ENCODE peak calls at places on chromosomes 6 and 20, in four cellular contexts. V is spleen, Q is progenitor cell of endocrine pancreas, O is fibroblast of lung. U is an unnamed sample.

GRCh38 chr6:90978046-90978445 is 391.2 kb upstream of the MAP3K7 start:
- DNase-seq in V (no peak), Q (no peak), O (peak; percentile 1), U (no peak)

GRCh38 chr6:79494841-79495240 is 42.4 kb downstream of the LCA5 start:
- DNase-seq in V (peak; percentile 51), Q (no peak), O (no peak), U (peak; percentile 71)

GRCh38 chr6:21678990-21679389 is 85.4 kb downstream of the SOX4 start:
- DNase-seq in V (no peak), Q (no peak), O (peak; percentile 95), U (no peak)

GRCh38 chr6:125748534-125749111 is 809 bp upstream of the HEY2 start:
- DNase-seq in V (peak; percentile 75), Q (no peak), O (peak; percentile 20), U (no peak)

GRCh38 chr6:21587182-21587924 is 6.2 kb upstream of the SOX4 start:
- DNase-seq in V (peak; percentile 85), Q (peak; percentile 53), O (peak; percentile 71), U (peak; percentile 63)

GRCh38 chr20:8912731-8913130 is 156.2 kb upstream of the PLCB4 start:
- DNase-seq in V (no peak), Q (no peak), O (no peak), U (no peak)

GRCh38 chr6:30135757-30136156 is at the start of gene TRIM40:
- DNase-seq in V (no peak), Q (no peak), O (no peak), U (no peak)

GRCh38 chr6:122059918-122060317 is 339.5 kb upstream of the HSF2 start:
- DNase-seq in V (no peak), Q (no peak), O (peak; percentile 23), U (no peak)

GRCh38 chr6:152130441-152130840 is 323.0 kb downstream of the ESR1 start:
- DNase-seq in V (no peak), Q (no peak), O (no peak), U (no peak)

GRCh38 chr6:152124432-152125074 is 317.1 kb downstream of the ESR1 start:
- DNase-seq in V (no peak), Q (no peak), O (peak; percentile 58), U (no peak)

GRCh38 chr6:152127429-152128165 is 320.1 kb downstream of the ESR1 start:
- DNase-seq in V (no peak), Q (no peak), O (peak; percentile 10), U (no peak)

DNA sequence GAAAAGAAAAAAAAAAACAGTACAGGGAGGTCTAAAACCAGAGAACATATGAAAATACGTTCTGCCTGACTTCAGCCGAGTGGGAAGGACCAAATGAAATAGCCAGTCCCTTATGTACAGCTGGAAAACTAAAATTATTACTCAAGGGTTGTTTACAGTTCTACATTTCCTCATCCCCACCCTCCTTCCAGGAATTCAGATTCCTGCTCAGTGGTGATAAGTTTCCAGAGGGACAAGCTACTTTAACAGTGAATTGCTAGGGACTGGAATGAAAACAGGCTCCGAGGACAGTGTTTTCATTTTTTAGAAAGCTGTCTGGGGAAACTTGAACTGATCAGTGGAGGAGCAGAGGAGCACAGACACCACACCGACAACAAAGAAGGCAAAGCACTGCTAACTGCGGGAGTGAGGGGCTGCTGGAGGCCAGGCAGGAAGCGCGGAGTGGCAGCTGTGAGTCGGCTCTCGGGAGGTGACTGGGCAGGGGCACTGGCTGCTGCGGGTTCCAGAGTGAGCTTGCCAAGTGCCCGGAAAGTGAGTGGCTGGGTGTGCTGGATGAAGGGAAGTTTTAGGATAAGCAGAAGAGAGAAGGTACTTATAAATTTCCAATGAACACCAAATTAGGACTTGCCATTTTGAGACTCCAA is 322.2 kb downstream of the ESR1 start:
- DNase-seq in V (no peak), Q (no peak), O (no peak), U (no peak)
- TF ChIP-seq CTCF in V (no peak), Q (no peak), O (no peak), U (no peak)

DNA sequence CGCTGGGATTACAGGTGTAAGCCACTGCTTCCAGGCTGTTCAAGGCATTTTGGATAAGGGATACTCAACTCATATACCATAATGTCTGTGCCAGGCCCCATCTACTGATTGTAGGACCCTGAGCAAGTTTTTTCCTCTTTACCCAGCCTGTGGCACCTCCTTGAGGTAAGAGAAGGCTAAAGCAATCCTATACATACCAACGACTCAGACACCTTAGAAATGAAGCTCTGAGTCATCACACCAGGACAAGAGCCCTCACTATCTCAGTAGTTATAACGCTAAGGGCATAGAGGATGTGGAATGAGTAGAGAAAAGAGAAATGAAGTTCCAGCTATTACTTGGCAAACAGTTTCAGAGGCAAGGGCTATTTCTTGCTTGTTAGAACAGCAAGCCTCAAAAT is 16.9 kb downstream of the NDRG3 start:
- DNase-seq in V (no peak), Q (no peak), O (peak; percentile 48), U (no peak)
- TF ChIP-seq CTCF in V (no peak), Q (no peak), O (no peak), U (no peak)

GRCh38 chr6:16712931-16713484 is 48.3 kb downstream of the ATXN1 start:
- DNase-seq in V (no peak), Q (no peak), O (peak; percentile 94), U (no peak)
- TF ChIP-seq CTCF in V (no peak), Q (peak; percentile 22), O (peak; percentile 17), U (no peak)

DNA sequence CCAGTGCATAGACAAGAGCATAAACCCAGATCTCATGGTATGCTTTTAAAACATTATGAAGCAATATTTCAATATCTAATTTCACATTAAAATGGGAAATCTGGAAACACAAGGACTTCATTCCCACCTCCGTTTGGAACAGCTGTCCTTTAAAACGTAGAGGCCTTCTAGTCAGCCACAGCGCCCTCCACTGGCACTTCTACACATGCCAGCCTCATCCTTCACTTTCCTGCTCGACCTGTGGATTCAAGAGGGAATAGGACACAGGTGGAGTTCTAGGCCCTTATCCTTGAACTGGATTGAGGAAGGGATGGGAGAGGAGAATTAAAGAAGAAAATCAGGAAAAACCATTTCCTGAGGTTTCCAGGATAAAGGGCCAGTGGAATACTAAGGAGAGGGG is 85.6 kb downstream of the LYRM4 start:
- DNase-seq in V (no peak), Q (no peak), O (no peak), U (peak; percentile 77)
- TF ChIP-seq CTCF in V (no peak), Q (peak; percentile 46), O (peak; percentile 27), U (peak; percentile 58)

DNA sequence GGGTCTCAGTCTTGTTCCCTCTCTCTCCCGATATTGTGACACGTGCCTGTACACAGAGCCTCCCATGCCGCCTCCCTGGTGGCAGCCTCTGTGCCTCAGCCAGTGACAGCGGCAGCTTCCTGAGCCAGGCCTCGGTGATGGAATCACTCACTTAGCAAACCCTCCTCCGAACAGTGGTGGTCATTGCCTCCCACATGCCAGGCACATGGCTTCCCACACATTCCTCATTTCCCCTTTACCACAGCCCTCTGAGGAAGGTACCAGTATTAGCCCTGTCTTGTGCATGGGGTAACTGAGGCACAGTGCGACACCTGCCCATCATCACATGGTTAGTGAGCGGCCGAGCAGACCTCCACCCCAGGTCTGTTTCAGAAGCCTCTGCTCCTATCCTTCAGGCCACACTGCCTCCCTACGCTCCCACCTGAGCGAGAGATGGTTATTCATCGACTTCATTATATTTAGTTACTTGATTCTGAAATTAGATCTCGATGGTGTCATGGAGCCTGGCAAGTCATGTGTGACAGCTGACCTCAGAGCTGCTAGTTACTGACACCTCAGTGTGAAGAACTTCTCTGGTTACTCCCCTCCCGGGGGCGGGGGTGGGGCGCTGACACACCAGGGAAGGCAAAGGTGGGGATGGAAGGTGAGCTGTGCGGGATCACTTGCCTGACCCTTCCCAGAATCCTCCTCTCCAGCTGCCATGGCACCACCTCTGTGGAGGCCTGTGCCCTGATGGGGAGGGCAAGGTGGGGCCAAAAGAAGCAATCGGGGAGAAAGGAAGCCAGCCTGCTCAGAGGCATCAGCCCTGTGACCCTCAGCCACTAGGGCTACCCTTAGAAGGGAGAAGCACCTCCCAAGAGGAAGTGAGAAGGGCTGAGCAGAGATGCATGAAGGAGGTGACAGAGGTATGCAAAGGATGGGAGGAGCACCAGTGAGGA is 17.9 kb downstream of the MDGA1 start:
- DNase-seq in V (no peak), Q (no peak), O (no peak), U (no peak)
- TF ChIP-seq CTCF in V (no peak), Q (no peak), O (no peak), U (no peak)

GRCh38 chr6:7425808-7426190 is 36.2 kb downstream of the RIOK1 start:
- DNase-seq in V (peak; percentile 76), Q (no peak), O (no peak), U (no peak)

GRCh38 chr6:7426447-7427169 is 37.0 kb downstream of the RIOK1 start:
- DNase-seq in V (no peak), Q (no peak), O (no peak), U (no peak)

GRCh38 chr6:7424058-7424457 is 34.5 kb downstream of the RIOK1 start:
- DNase-seq in V (no peak), Q (no peak), O (no peak), U (no peak)

GRCh38 chr6:7421066-7421465 is 31.5 kb downstream of the RIOK1 start:
- DNase-seq in V (no peak), Q (no peak), O (no peak), U (no peak)

DNA sequence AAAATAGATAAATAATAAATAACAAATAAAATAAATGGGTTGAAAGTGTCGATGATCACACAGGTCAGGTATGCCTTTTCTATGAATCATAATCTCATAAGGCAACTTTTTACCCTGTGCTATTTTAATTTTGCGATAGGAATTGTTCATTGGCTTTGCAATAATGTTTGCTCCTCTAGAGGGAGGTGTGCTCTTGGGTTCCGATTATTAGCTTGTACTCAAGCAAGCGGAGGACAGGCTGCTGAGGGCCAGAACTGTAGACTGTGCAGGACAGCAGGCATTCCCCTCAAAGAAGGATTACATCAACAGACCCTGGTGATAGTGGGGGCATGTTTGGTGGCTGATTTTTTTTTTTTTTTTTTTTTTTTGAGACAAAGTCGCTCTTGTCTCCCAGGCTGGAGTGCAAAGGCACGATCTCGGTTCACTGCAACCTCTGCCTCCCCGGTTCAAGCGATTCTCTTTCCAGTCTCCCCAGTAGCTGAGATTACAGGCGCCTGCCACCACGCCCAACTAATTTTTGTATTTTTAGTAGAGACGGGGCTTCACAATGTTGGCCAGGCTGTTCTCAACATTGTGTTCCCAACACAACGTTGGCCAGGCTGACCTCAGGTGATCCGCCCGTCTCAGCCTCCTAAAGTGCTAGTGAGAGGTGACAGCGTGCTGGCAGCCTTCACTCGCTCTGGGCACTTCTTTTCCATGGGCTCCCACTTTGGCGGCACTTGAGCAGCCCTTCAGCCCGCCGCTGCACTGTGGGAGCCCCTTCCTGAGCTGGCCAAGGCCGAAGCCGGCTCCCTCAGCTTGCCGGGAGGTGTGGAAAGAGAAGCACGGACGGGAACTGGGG is 35.6 kb downstream of the RIOK1 start:
- DNase-seq in V (no peak), Q (no peak), O (peak; percentile 23), U (no peak)
- TF ChIP-seq CTCF in V (no peak), Q (peak; percentile 48), O (peak; percentile 28), U (no peak)

GRCh38 chr20:51800132-51800721 is 2.1 kb downstream of the SALL4 start:
- DNase-seq in V (peak; percentile 88), Q (peak; percentile 99), O (peak; percentile 23), U (peak; percentile 98)
- TF ChIP-seq CTCF in V (peak; percentile 42), Q (peak; percentile 97), O (peak; percentile 85), U (peak; percentile 84)

DNA sequence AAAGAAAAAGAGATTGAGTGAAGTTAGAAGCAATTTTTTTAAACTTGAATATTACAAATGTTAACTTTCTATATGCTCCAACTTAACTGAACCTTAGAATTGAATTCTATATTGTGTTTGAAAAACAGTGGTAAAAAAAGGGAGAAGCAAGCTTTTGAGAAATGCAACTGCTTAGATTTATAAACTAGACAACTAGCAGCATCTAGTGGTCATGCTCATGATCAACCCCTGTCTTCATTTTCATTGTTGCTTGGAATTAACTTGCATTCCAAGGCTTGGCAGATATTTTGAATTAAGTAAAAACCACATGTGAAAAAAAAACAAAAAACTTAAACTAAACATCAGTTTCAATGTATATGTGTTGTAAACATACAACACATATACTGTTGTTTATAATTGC is 113.1 kb downstream of the C6orf58 start:
- DNase-seq in V (no peak), Q (no peak), O (peak; percentile 18), U (no peak)
- TF ChIP-seq CTCF in V (no peak), Q (peak; percentile 62), O (peak; percentile 64), U (no peak)

U was measured in WTC11.